ENCODE peak calls at places on chromosomes 13 and 19, in ten cellular contexts. Y is stomach; Q is activated CD8-positive, alpha-beta memory T cell treated with anti-CD3 and anti-CD28 coated beads for 1 hour; W is left colon; B is T follicular helper cell; E is glutamatergic neuron; D is stimulated activated CD4-positive, alpha-beta T cell treated with anti-CD3 and anti-CD28 coated beads, Interleukin-1b, Interleukin-23, amount 100 ng/mL, for 1 hour; K is GF-D8; T is activated naive CD4-positive, alpha-beta T cell treated with anti-CD3 and anti-CD28 coated beads for 36 hours; G is RCC 7860. N is an unnamed sample.

GRCh38 chr19:12767150-12767549 is 8.2 kb downstream of the HOOK2 start:
- DNase-seq in W (no peak), T (no peak), E (no peak), K (no peak), B (no peak), G (no peak), Y (no peak), Q (no peak), D (no peak), N (no peak)

GRCh38 chr13:95368998-95369397 is 67.7 kb upstream of the ABCC4 start:
- DNase-seq in D (no peak), T (no peak), Q (no peak), Y (no peak), K (no peak), E (no peak), W (no peak), G (no peak), B (no peak), N (no peak)

GRCh38 chr13:106471957-106472543 is 63.4 kb downstream of the EFNB2 start:
- DNase-seq in K (no peak), G (peak), Y (peak), E (no peak), W (peak), Q (no peak), B (no peak), T (no peak), D (no peak), N (no peak)

GRCh38 chr19:35292421-35292820 is 460 bp downstream of the MAG start:
- DNase-seq in K (no peak), Q (no peak), T (no peak), B (no peak), E (no peak), G (no peak), D (no peak), W (no peak), Y (no peak), N (no peak)

GRCh38 chr13:113863511-113864302 is at the start of gene GAS6:
- DNase-seq in Q (no peak), W (peak), D (no peak), K (no peak), Y (peak), B (no peak), T (peak), G (no peak), E (peak), N (no peak)

GRCh38 chr13:77584111-77584510 is 48.6 kb downstream of the SCEL start:
- DNase-seq in G (no peak), E (no peak), W (no peak), B (no peak), D (no peak), T (no peak), Q (no peak), Y (no peak), K (no peak), N (no peak)

GRCh38 chr19:29302002-29302928 is 89.3 kb upstream of the UQCRFS1 start:
- DNase-seq in W (no peak), E (no peak), K (no peak), Q (no peak), G (no peak), B (no peak), D (no peak), Y (no peak), T (no peak), N (no peak)

GRCh38 chr19:7917292-7918061 is 2.7 kb upstream of the SNAPC2 start:
- DNase-seq in K (peak), Q (no peak), D (no peak), G (no peak), W (peak), B (peak), Y (peak), T (peak), E (peak), N (peak)

GRCh38 chr19:6402834-6403608 is 10.1 kb upstream of the GTF2F1 start:
- DNase-seq in T (no peak), W (peak), Y (no peak), B (no peak), K (no peak), Q (no peak), D (no peak), E (no peak), G (no peak), N (no peak)

GRCh38 chr19:45498411-45499195 is at the start of gene PPM1N:
- DNase-seq in B (peak), T (peak), W (no peak), Y (no peak), G (no peak), K (no peak), D (no peak), Q (no peak), E (peak), N (peak)

GRCh38 chr13:32838985-32839384 is 177.2 kb upstream of the KL start:
- DNase-seq in G (no peak), E (peak), D (no peak), B (no peak), Y (peak), T (peak), Q (no peak), W (no peak), K (no peak), N (peak)

N was measured in activated CD8-positive, alpha-beta T cell treated with anti-CD3 and anti-CD28 coated beads, Interleukin-2, amount 10 ng/mL, durations not matched to agents 7 days and 5 days.